ENCODE peak calls at places on chromosomes 5 and 9, in four cellular contexts. S is cardiac septum; V is activated T-cell treated with anti-CD3 and anti-CD28 coated beads, Interleukin-2, amount 50 U/mL, for 1 hour; D is G401. G is an unnamed sample.

GRCh38 chr5:81657386-81657785 is 93.5 kb downstream of the SSBP2 start:
- DNase-seq in D (peak; percentile 23), S (no peak), V (no peak), G (no peak)

GRCh38 chr9:133932176-133932575 is 59.9 kb downstream of the VAV2 start:
- DNase-seq in S (no peak), V (no peak), D (no peak), G (no peak)

GRCh38 chr5:164255598-164256213 is 750.3 kb downstream of the MAT2B start:
- DNase-seq in D (no peak), S (no peak), V (no peak), G (no peak)

GRCh38 chr5:176664479-176664878 is 17.2 kb downstream of the TSPAN17 start:
- DNase-seq in V (no peak), S (no peak), D (no peak), G (no peak)

GRCh38 chr9:137350696-137351584 is 48.9 kb upstream of the NRARP start:
- DNase-seq in S (no peak), D (no peak), V (no peak), G (no peak)

GRCh38 chr9:131645078-131645776 is 94.6 kb downstream of the RAPGEF1 start:
- DNase-seq in S (no peak), V (no peak), D (no peak), G (no peak)

GRCh38 chr9:121498487-121499176 is 1.0 kb downstream of the GGTA1 start:
- DNase-seq in V (no peak), D (peak; percentile 4), S (no peak), G (peak; percentile 70)

GRCh38 chr9:27125030-27125429 is 16.0 kb downstream of the TEK start:
- DNase-seq in V (no peak), D (no peak), S (no peak), G (no peak)

GRCh38 chr9:115444941-115445340 is 327.0 kb upstream of the TNC start:
- DNase-seq in V (no peak), D (no peak), S (no peak), G (no peak)